ENCODE peak calls at places on chromosomes 1 and 21, in five cellular contexts. G is effector memory CD4-positive, alpha-beta T cell; C is SHP77; X is hepatic stellate cell; U is activated naive CD4-positive, alpha-beta T cell treated with anti-CD3 and anti-CD28 coated beads, Interleukin-2, amount 50 U/mL, for 16 hours. Z is an unnamed sample.

GRCh38 chr1:30375156-30375555 is 348.2 kb downstream of the MATN1 start:
- DNase-seq in G (no peak), C (no peak), X (no peak), U (no peak), Z (no peak)

GRCh38 chr1:182059936-182060335 is 1.6 kb downstream of the ZNF648 start:
- DNase-seq in G (no peak), C (no peak), X (no peak), U (no peak), Z (no peak)

GRCh38 chr21:45167796-45168222 is 93.4 kb downstream of the ADARB1 start:
- DNase-seq in G (no peak), C (no peak), X (no peak), U (no peak), Z (no peak)

GRCh38 chr1:172990598-172991215 is 60.0 kb downstream of the TNFSF18 start:
- DNase-seq in G (no peak), C (no peak), X (peak), U (no peak), Z (no peak)

GRCh38 chr1:192489748-192490147 is 85.8 kb upstream of the RGS1 start:
- DNase-seq in G (no peak), C (peak), X (peak), U (no peak), Z (no peak)

GRCh38 chr21:25717491-25718139 is 17.1 kb downstream of the ATP5PF start:
- DNase-seq in G (no peak), C (no peak), X (no peak), U (no peak), Z (no peak)

GRCh38 chr1:205998457-205999241 is 4.5 kb downstream of the RAB7B start:
- DNase-seq in G (no peak), C (no peak), X (no peak), U (no peak), Z (no peak)

GRCh38 chr1:212070720-212071302 is 35.3 kb downstream of the DTL start:
- DNase-seq in G (no peak), C (no peak), X (peak), U (no peak), Z (peak)

GRCh38 chr1:238409191-238409846 is 518.6 kb upstream of the ZP4 start:
- DNase-seq in G (no peak), C (no peak), X (no peak), U (no peak), Z (no peak)

GRCh38 chr1:1359316-1359667 is 937 bp upstream of the MXRA8 start:
- DNase-seq in G (no peak), C (no peak), X (peak), U (no peak), Z (no peak)

GRCh38 chr1:205672929-205673328 is 7.4 kb downstream of the SLC45A3 start:
- DNase-seq in G (no peak), C (no peak), X (no peak), U (no peak), Z (no peak)

GRCh38 chr1:1058921-1059493 is 15.1 kb downstream of the RNF223 start:
- DNase-seq in G (no peak), C (peak), X (peak), U (no peak), Z (no peak)

GRCh38 chr1:191831572-191831971 is 326.7 kb upstream of the RGS18 start:
- DNase-seq in G (no peak), C (no peak), X (no peak), U (no peak), Z (no peak)

GRCh38 chr21:37119421-37120218 is 46.6 kb downstream of the TTC3 start:
- DNase-seq in G (no peak), C (no peak), X (no peak), U (no peak), Z (no peak)

GRCh38 chr1:15418811-15419515 is 9.3 kb downstream of the EFHD2 start:
- DNase-seq in G (no peak), C (no peak), X (no peak), U (no peak), Z (no peak)

GRCh38 chr1:226125831-226126230 is 60.7 kb downstream of the ACBD3 start:
- DNase-seq in G (no peak), C (no peak), X (no peak), U (no peak), Z (no peak)

Z was measured in A549.